ENCODE peak calls at places on chromosomes 5 and 9, in nine cellular contexts. F, A, U, V, M, X, D, I and R are unnamed samples.

GRCh38 chr9:116278326-116278725 is 124.7 kb downstream of the PAPPA start:
- DNase-seq in F (no peak), A (no peak), U (no peak), V (no peak), M (no peak), X (no peak), D (no peak), I (no peak), R (no peak)

GRCh38 chr9:96318921-96319560 is 17.1 kb upstream of the HSD17B3 start:
- DNase-seq in F (no peak), A (no peak), U (no peak), V (no peak), M (no peak), X (no peak), D (no peak), I (no peak), R (no peak)

GRCh38 chr5:143002459-143003327 is 232.5 kb downstream of the ARHGAP26 start:
- DNase-seq in F (peak; percentile 32), A (peak; percentile 90), U (no peak), V (peak; percentile 36), M (peak; percentile 55), X (peak; percentile 26), D (peak; percentile 62), I (no peak), R (no peak)

GRCh38 chr9:98365227-98365669 is 109.8 kb upstream of the TBC1D2 start:
- DNase-seq in F (peak; percentile 31), A (no peak), U (no peak), V (no peak), M (no peak), X (no peak), D (no peak), I (no peak), R (no peak)

GRCh38 chr5:64811050-64811640 is 42.4 kb downstream of the CWC27 start:
- DNase-seq in F (peak; percentile 5), A (peak; percentile 80), U (peak; percentile 7), V (no peak), M (peak; percentile 17), X (no peak), D (peak; percentile 51), I (no peak), R (no peak)

GRCh38 chr5:131617140-131617822 is 17.7 kb downstream of the RAPGEF6 start:
- DNase-seq in F (no peak), A (no peak), U (no peak), V (no peak), M (no peak), X (no peak), D (no peak), I (no peak), R (no peak)

GRCh38 chr9:111957856-111958631 is 61.4 kb downstream of the UGCG start:
- DNase-seq in F (peak; percentile 86), A (no peak), U (no peak), V (no peak), M (no peak), X (no peak), D (peak; percentile 99), I (no peak), R (no peak)

GRCh38 chr5:173873296-173873922 is 14.7 kb upstream of the CPEB4 start:
- DNase-seq in F (no peak), A (no peak), U (no peak), V (no peak), M (no peak), X (no peak), D (no peak), I (no peak), R (no peak)

GRCh38 chr5:159419567-159419966 is 89.3 kb upstream of the IL12B start:
- DNase-seq in F (no peak), A (no peak), U (no peak), V (no peak), M (peak; percentile 29), X (no peak), D (no peak), I (no peak), R (no peak)

GRCh38 chr5:62199792-62200716 is 106.0 kb upstream of the KIF2A start:
- DNase-seq in F (no peak), A (no peak), U (no peak), V (no peak), M (no peak), X (no peak), D (no peak), I (no peak), R (no peak)

GRCh38 chr9:24582363-24583126 is 36.8 kb upstream of the IZUMO3 start:
- DNase-seq in F (no peak), A (no peak), U (no peak), V (no peak), M (no peak), X (no peak), D (no peak), I (no peak), R (no peak)